ENCODE peak calls at places on chromosomes 4 and X, in five cellular contexts. H is lower leg skin; O is effector CD4-positive, alpha-beta T cell; L is SK-N-SH; M is uterus. T is an unnamed sample.
A peak's percentile ranks its signal among the peaks of the same experiment; 100 is the strongest.

GRCh38 chr4:105715692-105716278 is 7.2 kb downstream of the GSTCD start:
- DNase-seq in L (peak; percentile 17), O (no peak), H (no peak), M (no peak), T (no peak)

GRCh38 chr4:147590249-147590920 is 26.8 kb upstream of the TMEM184C start:
- DNase-seq in O (peak; percentile 5), M (peak; percentile 68), L (peak; percentile 67), H (peak; percentile 42), T (peak; percentile 87)

GRCh38 chr4:173735055-173735454 is 205.0 kb upstream of the HAND2 start:
- DNase-seq in H (no peak), O (no peak), L (no peak), M (no peak), T (no peak)

GRCh38 chr4:104642521-104642920 is 147.8 kb upstream of the CXXC4 start:
- DNase-seq in L (no peak), O (no peak), H (no peak), M (no peak), T (no peak)

GRCh38 chr4:64079316-64079715 is 329.9 kb downstream of the TECRL start:
- DNase-seq in L (no peak), O (no peak), M (no peak), H (no peak), T (no peak)

GRCh38 chr4:129138762-129139496 is 43.0 kb downstream of the C4orf33 start:
- DNase-seq in M (no peak), O (no peak), L (no peak), H (no peak), T (no peak)

GRCh38 chr4:150581611-150582010 is 340 bp upstream of the MAB21L2 start:
- DNase-seq in O (no peak), H (no peak), L (peak; percentile 70), M (no peak), T (no peak)

GRCh38 chr4:1653776-1654175 is 30.3 kb downstream of the FAM53A start:
- DNase-seq in H (no peak), O (no peak), M (no peak), L (no peak), T (no peak)

GRCh38 chr4:183422962-183423653 is 21.3 kb upstream of the CDKN2AIP start:
- DNase-seq in L (no peak), M (no peak), H (no peak), O (no peak), T (no peak)

GRCh38 chrX:38654302-38654701 is 93.0 kb downstream of the TSPAN7 start:
- DNase-seq in H (no peak), L (peak; percentile 35), O (no peak), M (no peak), T (no peak)

GRCh38 chr4:48553720-48554119 is 63.7 kb downstream of the ZAR1 start:
- DNase-seq in O (no peak), H (no peak), M (no peak), L (no peak), T (no peak)

GRCh38 chr4:150971901-150972300 is 43.2 kb downstream of the LRBA start:
- DNase-seq in H (no peak), M (no peak), O (no peak), L (no peak), T (no peak)

GRCh38 chrX:8027876-8028275 is 100.7 kb upstream of the PNPLA4 start:
- DNase-seq in L (no peak), O (no peak), M (no peak), H (no peak), T (no peak)

GRCh38 chrX:74420194-74421035 is 878 bp upstream of the SLC16A2 start:
- DNase-seq in O (no peak), L (peak; percentile 78), M (peak; percentile 83), H (peak; percentile 34), T (no peak)

GRCh38 chr4:52712172-52712990 is 38.8 kb downstream of the ERVMER34-1 start:
- DNase-seq in O (peak; percentile 93), L (peak; percentile 98), M (peak; percentile 98), H (peak; percentile 98), T (peak; percentile 90)

GRCh38 chr4:64417974-64418373 is 8.7 kb upstream of the TECRL start:
- DNase-seq in H (no peak), O (no peak), L (no peak), M (no peak), T (no peak)

GRCh38 chr4:109434793-109435080 is 1.1 kb downstream of the SEC24B start:
- DNase-seq in O (no peak), L (no peak), H (no peak), M (no peak), T (no peak)

GRCh38 chrX:34275710-34276109 is 143.6 kb upstream of the FAM47A start:
- DNase-seq in H (no peak), M (no peak), O (no peak), L (no peak), T (no peak)

GRCh38 chr4:42341518-42342026 is 55.7 kb upstream of the SHISA3 start:
- DNase-seq in O (no peak), H (no peak), M (no peak), L (no peak), T (no peak)

GRCh38 chr4:110483516-110483915 is 7.6 kb downstream of the ENPEP start:
- DNase-seq in H (no peak), L (no peak), M (no peak), O (no peak), T (no peak)

GRCh38 chr4:25528391-25528790 is 127.3 kb upstream of the SLC34A2 start:
- DNase-seq in H (no peak), M (no peak), L (no peak), O (no peak), T (no peak)

GRCh38 chr4:20278195-20278594 is 26.5 kb downstream of the SLIT2 start:
- DNase-seq in H (no peak), M (no peak), L (no peak), O (no peak), T (no peak)

GRCh38 chr4:992297-993110 is 700 bp downstream of the SLC26A1 start:
- DNase-seq in H (no peak), L (no peak), M (no peak), O (no peak), T (no peak)

GRCh38 chrX:51459125-51459524 is 37.3 kb downstream of the NUDT11 start:
- DNase-seq in M (no peak), O (no peak), H (no peak), L (no peak), T (no peak)

GRCh38 chr4:68535976-68536375 is 40.1 kb downstream of the UGT2B17 start:
- DNase-seq in M (no peak), H (no peak), L (no peak), O (no peak), T (no peak)

GRCh38 chrX:72394518-72395163 is 88.9 kb upstream of the CITED1 start:
- DNase-seq in L (no peak), O (no peak), M (no peak), H (no peak), T (no peak)

GRCh38 chr4:36348403-36348938 is 67.1 kb downstream of the DTHD1 start:
- DNase-seq in L (no peak), H (no peak), O (no peak), M (no peak), T (no peak)

GRCh38 chr4:4395849-4396627 is 9.1 kb downstream of the NSG1 start:
- DNase-seq in M (no peak), L (peak; percentile 61), O (no peak), H (no peak), T (no peak)

GRCh38 chr4:183639291-183639690 is 19.7 kb downstream of the RWDD4 start:
- DNase-seq in O (no peak), L (no peak), M (no peak), H (no peak), T (no peak)